ENCODE peak calls at places on chromosomes 16 and 17, in four cellular contexts. R, Z, T and V are unnamed samples.

GRCh38 chr17:78170692-78171590 is 2.6 kb downstream of the SYNGR2 start:
- ATAC-seq in R (no peak), Z (no peak), T (no peak), V (no peak)

GRCh38 chr17:36741019-36741902 is 139.9 kb downstream of the MRM1 start:
- ATAC-seq in R (no peak), Z (no peak), T (no peak), V (no peak)

GRCh38 chr16:54903047-54903446 is 27.6 kb upstream of the IRX5 start:
- ATAC-seq in R (no peak), Z (no peak), T (no peak), V (no peak)

GRCh38 chr16:79392081-79392480 is 208.5 kb downstream of the MAF start:
- ATAC-seq in R (no peak), Z (no peak), T (no peak), V (no peak)

GRCh38 chr16:86324320-86324719 is 186.0 kb upstream of the FOXF1 start:
- ATAC-seq in R (no peak), Z (no peak), T (no peak), V (no peak)

GRCh38 chr16:69613283-69614154 is 47.8 kb downstream of the NFAT5 start:
- ATAC-seq in R (peak), Z (peak), T (no peak), V (no peak)

GRCh38 chr16:28883221-28883996 is 5.1 kb downstream of the ATP2A1 start:
- ATAC-seq in R (no peak), Z (no peak), T (no peak), V (no peak)

GRCh38 chr17:57879437-57880085 is 29.7 kb upstream of the MRPS23 start:
- ATAC-seq in R (peak), Z (no peak), T (peak), V (no peak)

GRCh38 chr16:71348262-71349085 is 10.0 kb upstream of the CALB2 start:
- ATAC-seq in R (no peak), Z (no peak), T (no peak), V (no peak)

GRCh38 chr17:68534714-68535113 is 22.5 kb downstream of the PRKAR1A start:
- ATAC-seq in R (no peak), Z (no peak), T (no peak), V (no peak)

GRCh38 chr16:22849517-22849916 is 35.6 kb downstream of the HS3ST2 start:
- ATAC-seq in R (no peak), Z (no peak), T (no peak), V (no peak)

GRCh38 chr17:1482686-1483445 is 9.6 kb downstream of the MYO1C start:
- ATAC-seq in R (no peak), Z (no peak), T (no peak), V (no peak)

GRCh38 chr17:47830396-47830907 is 889 bp downstream of the MRPL10 start:
- ATAC-seq in R (peak), Z (no peak), T (no peak), V (no peak)

GRCh38 chr16:5024632-5025031 is 9.1 kb downstream of the NAGPA start:
- ATAC-seq in R (peak), Z (no peak), T (peak), V (no peak)

GRCh38 chr17:332558-333322 is 19.9 kb downstream of the RPH3AL start:
- ATAC-seq in R (peak), Z (no peak), T (no peak), V (peak)

GRCh38 chr17:30086896-30087295 is 29.7 kb upstream of the NSRP1 start:
- ATAC-seq in R (no peak), Z (no peak), T (no peak), V (no peak)

GRCh38 chr16:86566601-86566965 is at the start of gene FOXC2:
- ATAC-seq in R (peak), Z (no peak), T (no peak), V (peak)

GRCh38 chr17:78227455-78227916 is 3.9 kb upstream of the TMEM235 start:
- ATAC-seq in R (no peak), Z (no peak), T (no peak), V (no peak)

GRCh38 chr17:74280093-74280513 is 6.1 kb downstream of the DNAI2 start:
- ATAC-seq in R (no peak), Z (peak), T (no peak), V (no peak)

GRCh38 chr17:14112407-14112806 is 43.1 kb downstream of the COX10 start:
- ATAC-seq in R (no peak), Z (no peak), T (no peak), V (no peak)

GRCh38 chr17:50047488-50048126 is 8.3 kb upstream of the ITGA3 start:
- ATAC-seq in R (no peak), Z (no peak), T (no peak), V (no peak)

GRCh38 chr16:2149630-2150417 is 1.4 kb downstream of the RAB26 start:
- ATAC-seq in R (no peak), Z (peak), T (peak), V (no peak)

GRCh38 chr17:45902892-45903346 is 8.6 kb downstream of the MAPT start:
- ATAC-seq in R (peak), Z (no peak), T (peak), V (no peak)

GRCh38 chr16:5214466-5214865 is 116.9 kb upstream of the EEF2KMT start:
- ATAC-seq in R (no peak), Z (no peak), T (no peak), V (no peak)

GRCh38 chr17:66755101-66755943 is 79.6 kb upstream of the CACNG5 start:
- ATAC-seq in R (no peak), Z (no peak), T (no peak), V (no peak)

GRCh38 chr17:36657763-36658490 is 56.5 kb downstream of the MRM1 start:
- ATAC-seq in R (peak), Z (no peak), T (peak), V (peak)

GRCh38 chr17:75664099-75664549 is 2.8 kb downstream of the RECQL5 start:
- ATAC-seq in R (no peak), Z (peak), T (no peak), V (no peak)

GRCh38 chr17:70848785-70849184 is 679.5 kb downstream of the KCNJ2 start:
- ATAC-seq in R (no peak), Z (no peak), T (no peak), V (no peak)

GRCh38 chr17:75428775-75429469 is 23.4 kb upstream of the GRB2 start:
- ATAC-seq in R (no peak), Z (peak), T (no peak), V (peak)

GRCh38 chr17:62616993-62617893 is 10.2 kb upstream of the MRC2 start:
- ATAC-seq in R (peak), Z (no peak), T (peak), V (no peak)

GRCh38 chr16:30372725-30373124 is 1.9 kb upstream of the MYL11 start:
- ATAC-seq in R (no peak), Z (no peak), T (no peak), V (no peak)

GRCh38 chr16:30369938-30370443 is 303 bp downstream of the TBC1D10B start:
- ATAC-seq in R (no peak), Z (no peak), T (peak), V (peak)

GRCh38 chr16:30371248-30371816 is 1.0 kb upstream of the TBC1D10B start:
- ATAC-seq in R (no peak), Z (no peak), T (no peak), V (no peak)

GRCh38 chr16:30370444-30371247 is at the start of gene TBC1D10B:
- ATAC-seq in R (peak), Z (peak), T (peak), V (peak)

DNA sequence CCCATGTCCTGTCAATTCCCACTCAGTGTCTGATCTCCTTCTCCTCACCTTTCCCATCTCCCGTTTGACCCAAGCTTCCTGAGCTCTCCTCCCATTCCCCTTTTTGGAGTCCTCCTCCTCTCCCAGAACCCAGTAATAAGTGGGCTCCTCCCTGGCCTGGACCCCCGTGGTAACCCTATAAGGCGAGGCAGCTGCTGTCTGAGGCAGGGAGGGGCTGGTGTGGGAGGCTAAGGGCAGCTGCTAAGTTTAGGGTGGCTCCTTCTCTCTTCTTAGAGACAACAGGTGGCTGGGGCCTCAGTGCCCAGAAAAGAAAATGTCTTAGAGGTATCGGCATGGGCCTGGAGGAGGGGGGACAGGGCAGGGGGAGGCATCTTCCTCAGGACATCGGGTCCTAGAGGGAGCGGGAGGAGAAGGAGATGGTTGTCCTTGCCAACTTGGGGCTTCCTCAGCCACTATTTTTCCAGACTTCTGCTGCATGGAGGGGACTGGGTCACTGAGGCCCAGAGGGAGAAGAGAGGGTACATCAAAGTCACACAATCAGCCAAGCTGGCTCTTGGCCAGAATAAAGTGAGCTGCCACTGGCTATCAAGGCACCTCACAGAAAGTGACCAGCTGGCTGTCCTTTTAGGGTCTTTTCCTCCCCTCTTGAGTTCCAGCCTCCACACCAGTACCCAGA is 1.9 kb upstream of the TBC1D10B start:
- ATAC-seq in R (no peak), Z (no peak), T (no peak), V (no peak)
- H3K4me3 ChIP-seq in R (no peak), Z (no peak), T (no peak), V (no peak)

GRCh38 chr16:66511615-66512500 is 38.1 kb downstream of the TK2 start:
- ATAC-seq in R (peak), Z (no peak), T (no peak), V (peak)
- TF ChIP-seq EP300 in R (no peak), Z (no peak), T (no peak), V (no peak)

DNA sequence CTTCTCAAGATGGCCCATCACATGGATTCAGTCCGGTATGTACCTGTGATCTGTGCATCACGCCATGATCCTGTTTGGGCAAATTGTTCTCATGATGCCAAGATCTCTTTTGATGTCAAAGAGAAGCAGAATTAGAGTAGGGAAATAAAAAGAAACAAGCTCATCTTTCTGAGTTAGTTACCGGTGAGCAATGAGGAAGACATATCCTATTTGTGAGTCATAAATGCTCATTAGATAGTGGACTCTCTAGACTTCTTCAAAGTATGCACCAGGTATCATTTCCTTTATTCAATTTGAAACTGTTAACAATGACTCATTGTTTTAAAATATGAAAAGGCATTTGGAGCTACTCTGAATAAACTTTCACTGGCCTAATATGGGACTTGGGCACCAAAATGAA is 8.0 kb upstream of the KRTAP4-12 start:
- ATAC-seq in R (no peak), Z (peak), T (no peak), V (no peak)
- TF ChIP-seq POLR2AphosphoS5 in R (no peak), Z (no peak), T (no peak), V (no peak)

GRCh38 chr17:4364622-4365041 is 1.8 kb downstream of the UBE2G1 start:
- ATAC-seq in R (no peak), Z (no peak), T (no peak), V (no peak)
- H3K4me3 ChIP-seq in R (peak), Z (peak), T (peak), V (peak)

DNA sequence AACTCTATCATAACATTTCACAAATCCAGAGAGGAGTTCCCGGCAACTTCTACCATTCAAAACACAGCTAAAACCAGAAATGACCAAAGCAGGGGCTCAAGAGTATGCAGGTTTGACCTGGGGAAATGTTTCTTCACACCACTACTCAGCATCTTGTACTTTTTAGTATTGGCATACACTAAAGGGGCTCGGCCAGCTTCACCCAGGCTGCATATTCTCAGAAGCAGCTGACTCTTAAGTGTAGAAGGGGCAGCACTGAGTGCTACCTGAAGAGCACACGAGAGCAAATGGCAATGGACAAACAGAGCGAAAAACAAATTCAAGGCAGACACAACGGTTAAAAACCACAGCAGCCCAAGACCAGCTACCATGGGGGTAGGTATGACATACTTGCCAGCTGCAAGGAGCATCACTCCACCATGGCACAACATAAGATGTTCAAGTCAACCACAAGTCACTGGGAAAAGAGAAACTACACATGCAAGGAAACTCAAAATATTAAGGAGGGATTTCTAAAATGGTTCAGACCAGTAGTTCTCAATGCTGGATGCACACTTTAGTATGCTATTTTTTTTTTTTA is 34.4 kb downstream of the N4BP1 start:
- ATAC-seq in R (no peak), Z (no peak), T (no peak), V (no peak)
- TF ChIP-seq EP300 in R (no peak), Z (no peak), T (no peak), V (no peak)

DNA sequence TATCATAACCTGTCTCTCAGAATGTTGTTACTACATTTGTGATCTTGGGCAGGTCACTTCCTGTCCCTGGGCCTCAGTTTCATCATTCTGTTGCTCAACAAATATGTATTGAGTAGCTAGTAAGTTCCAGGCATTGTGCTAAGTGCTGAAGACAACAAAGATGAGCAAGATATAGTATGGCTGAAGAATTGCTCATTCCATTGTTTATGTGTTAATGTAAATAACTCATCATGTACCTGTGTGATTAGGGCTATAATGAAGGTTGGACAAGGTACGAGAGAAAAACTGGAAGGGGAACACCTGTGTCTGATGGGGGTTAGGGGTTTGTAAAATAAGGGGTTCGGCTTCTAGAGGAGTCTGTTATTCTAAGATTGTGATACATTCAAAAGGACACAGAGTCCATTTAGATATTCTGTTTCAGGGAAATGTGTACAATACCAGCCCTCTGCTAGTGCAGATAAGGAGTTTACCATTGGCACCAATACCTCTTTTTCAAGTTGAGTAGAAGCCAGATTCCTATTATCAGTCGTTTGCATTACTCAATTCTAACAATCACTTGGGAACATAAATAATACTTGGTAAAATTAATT is 20.0 kb downstream of the TUBG1 start:
- ATAC-seq in R (no peak), Z (no peak), T (no peak), V (no peak)
- TF ChIP-seq POLR2AphosphoS5 in R (peak), Z (no peak), T (no peak), V (no peak)

GRCh38 chr16:81509404-81509803 is 64.8 kb downstream of the CMIP start:
- ATAC-seq in R (no peak), Z (no peak), T (no peak), V (no peak)
- H3K4me3 ChIP-seq in R (no peak), Z (no peak), T (no peak), V (no peak)

GRCh38 chr17:59846391-59847165 is 46.2 kb downstream of the TUBD1 start:
- ATAC-seq in R (no peak), Z (peak), T (peak), V (peak)

GRCh38 chr17:59848385-59848668 is 44.4 kb downstream of the TUBD1 start:
- ATAC-seq in R (no peak), Z (no peak), T (no peak), V (no peak)

GRCh38 chr17:59853168-59853918 is 39.4 kb downstream of the TUBD1 start:
- ATAC-seq in R (peak), Z (peak), T (peak), V (peak)

GRCh38 chr17:59848778-59849177 is 44.0 kb downstream of the TUBD1 start:
- ATAC-seq in R (no peak), Z (peak), T (peak), V (peak)

GRCh38 chr17:59851431-59852375 is 41.0 kb downstream of the TUBD1 start:
- ATAC-seq in R (no peak), Z (no peak), T (no peak), V (peak)
- TF ChIP-seq EP300 in R (no peak), Z (no peak), T (peak), V (no peak)